ENCODE peak calls at places on chromosomes 5 and 9, in ten cellular contexts. One of them, this sample, is unnamed.

GRCh38 chr9:38700695-38701094 is 19.2 kb downstream of the FAM240B start:
- DNase-seq in stimulated activated CD4-positive, alpha-beta T cell treated with anti-CD3 and anti-CD28 coated beads, Interleukin-12 subunit alpha, Interleukin-12 subunit beta, amount 100 ng/mL, for 48 hours: no peak
- DNase-seq in amniotic epithelial cell: peak
- DNase-seq in cardiac muscle cell: no peak
- DNase-seq in naive B cell: no peak
- DNase-seq in mucosa of gallbladder: no peak
- DNase-seq in stimulated activated CD8-positive, alpha-beta memory T cell treated with anti-CD3 and anti-CD28 coated beads, Interleukin-7, amount 100 ng/mL, for 24 hours: no peak
- DNase-seq in H54: no peak
- DNase-seq in left ventricle myocardium inferior: no peak
- DNase-seq in AG08396: no peak
- DNase-seq in this sample: peak

GRCh38 chr9:91930475-91930874 is 19.6 kb downstream of the ROR2 start:
- DNase-seq in naive B cell: no peak
- DNase-seq in cardiac muscle cell: peak
- DNase-seq in stimulated activated CD4-positive, alpha-beta T cell treated with anti-CD3 and anti-CD28 coated beads, Interleukin-12 subunit alpha, Interleukin-12 subunit beta, amount 100 ng/mL, for 48 hours: no peak
- DNase-seq in amniotic epithelial cell: peak
- DNase-seq in H54: no peak
- DNase-seq in left ventricle myocardium inferior: no peak
- DNase-seq in stimulated activated CD8-positive, alpha-beta memory T cell treated with anti-CD3 and anti-CD28 coated beads, Interleukin-7, amount 100 ng/mL, for 24 hours: no peak
- DNase-seq in mucosa of gallbladder: no peak
- DNase-seq in AG08396: no peak
- DNase-seq in this sample: peak

GRCh38 chr5:20420991-20421595 is 433.1 kb upstream of the CDH18 start:
- DNase-seq in mucosa of gallbladder: no peak
- DNase-seq in amniotic epithelial cell: no peak
- DNase-seq in AG08396: no peak
- DNase-seq in stimulated activated CD4-positive, alpha-beta T cell treated with anti-CD3 and anti-CD28 coated beads, Interleukin-12 subunit alpha, Interleukin-12 subunit beta, amount 100 ng/mL, for 48 hours: no peak
- DNase-seq in cardiac muscle cell: peak
- DNase-seq in naive B cell: no peak
- DNase-seq in left ventricle myocardium inferior: no peak
- DNase-seq in stimulated activated CD8-positive, alpha-beta memory T cell treated with anti-CD3 and anti-CD28 coated beads, Interleukin-7, amount 100 ng/mL, for 24 hours: no peak
- DNase-seq in H54: no peak
- DNase-seq in this sample: no peak

GRCh38 chr5:94698189-94698588 is 79.7 kb downstream of the SLF1 start:
- DNase-seq in AG08396: no peak
- DNase-seq in amniotic epithelial cell: no peak
- DNase-seq in H54: no peak
- DNase-seq in stimulated activated CD4-positive, alpha-beta T cell treated with anti-CD3 and anti-CD28 coated beads, Interleukin-12 subunit alpha, Interleukin-12 subunit beta, amount 100 ng/mL, for 48 hours: no peak
- DNase-seq in left ventricle myocardium inferior: no peak
- DNase-seq in mucosa of gallbladder: no peak
- DNase-seq in stimulated activated CD8-positive, alpha-beta memory T cell treated with anti-CD3 and anti-CD28 coated beads, Interleukin-7, amount 100 ng/mL, for 24 hours: no peak
- DNase-seq in naive B cell: no peak
- DNase-seq in cardiac muscle cell: no peak
- DNase-seq in this sample: no peak

GRCh38 chr9:114824130-114824529 is 18.3 kb upstream of the TNFSF15 start:
- DNase-seq in H54: no peak
- DNase-seq in stimulated activated CD8-positive, alpha-beta memory T cell treated with anti-CD3 and anti-CD28 coated beads, Interleukin-7, amount 100 ng/mL, for 24 hours: no peak
- DNase-seq in naive B cell: no peak
- DNase-seq in amniotic epithelial cell: peak
- DNase-seq in left ventricle myocardium inferior: no peak
- DNase-seq in cardiac muscle cell: no peak
- DNase-seq in AG08396: peak
- DNase-seq in stimulated activated CD4-positive, alpha-beta T cell treated with anti-CD3 and anti-CD28 coated beads, Interleukin-12 subunit alpha, Interleukin-12 subunit beta, amount 100 ng/mL, for 48 hours: no peak
- DNase-seq in mucosa of gallbladder: no peak
- DNase-seq in this sample: peak

GRCh38 chr5:151676719-151677118 is 10.0 kb downstream of the SPARC start:
- DNase-seq in naive B cell: no peak
- DNase-seq in mucosa of gallbladder: no peak
- DNase-seq in stimulated activated CD4-positive, alpha-beta T cell treated with anti-CD3 and anti-CD28 coated beads, Interleukin-12 subunit alpha, Interleukin-12 subunit beta, amount 100 ng/mL, for 48 hours: no peak
- DNase-seq in AG08396: no peak
- DNase-seq in stimulated activated CD8-positive, alpha-beta memory T cell treated with anti-CD3 and anti-CD28 coated beads, Interleukin-7, amount 100 ng/mL, for 24 hours: no peak
- DNase-seq in amniotic epithelial cell: no peak
- DNase-seq in cardiac muscle cell: no peak
- DNase-seq in left ventricle myocardium inferior: no peak
- DNase-seq in H54: no peak
- DNase-seq in this sample: peak

GRCh38 chr5:163437011-163437308 is 435 bp upstream of the CCNG1 start:
- DNase-seq in left ventricle myocardium inferior: no peak
- DNase-seq in stimulated activated CD8-positive, alpha-beta memory T cell treated with anti-CD3 and anti-CD28 coated beads, Interleukin-7, amount 100 ng/mL, for 24 hours: no peak
- DNase-seq in amniotic epithelial cell: no peak
- DNase-seq in stimulated activated CD4-positive, alpha-beta T cell treated with anti-CD3 and anti-CD28 coated beads, Interleukin-12 subunit alpha, Interleukin-12 subunit beta, amount 100 ng/mL, for 48 hours: no peak
- DNase-seq in H54: no peak
- DNase-seq in cardiac muscle cell: no peak
- DNase-seq in AG08396: no peak
- DNase-seq in mucosa of gallbladder: no peak
- DNase-seq in naive B cell: no peak
- DNase-seq in this sample: no peak

GRCh38 chr5:8912106-8912505 is 633.8 kb downstream of the SEMA5A start:
- DNase-seq in mucosa of gallbladder: no peak
- DNase-seq in amniotic epithelial cell: peak
- DNase-seq in left ventricle myocardium inferior: no peak
- DNase-seq in stimulated activated CD4-positive, alpha-beta T cell treated with anti-CD3 and anti-CD28 coated beads, Interleukin-12 subunit alpha, Interleukin-12 subunit beta, amount 100 ng/mL, for 48 hours: no peak
- DNase-seq in AG08396: no peak
- DNase-seq in H54: no peak
- DNase-seq in naive B cell: no peak
- DNase-seq in stimulated activated CD8-positive, alpha-beta memory T cell treated with anti-CD3 and anti-CD28 coated beads, Interleukin-7, amount 100 ng/mL, for 24 hours: no peak
- DNase-seq in cardiac muscle cell: no peak
- DNase-seq in this sample: no peak

GRCh38 chr9:16217933-16218830 is 652.3 kb downstream of the BNC2 start:
- DNase-seq in stimulated activated CD8-positive, alpha-beta memory T cell treated with anti-CD3 and anti-CD28 coated beads, Interleukin-7, amount 100 ng/mL, for 24 hours: no peak
- DNase-seq in left ventricle myocardium inferior: no peak
- DNase-seq in naive B cell: no peak
- DNase-seq in cardiac muscle cell: no peak
- DNase-seq in AG08396: no peak
- DNase-seq in mucosa of gallbladder: no peak
- DNase-seq in H54: no peak
- DNase-seq in amniotic epithelial cell: peak
- DNase-seq in stimulated activated CD4-positive, alpha-beta T cell treated with anti-CD3 and anti-CD28 coated beads, Interleukin-12 subunit alpha, Interleukin-12 subunit beta, amount 100 ng/mL, for 48 hours: no peak
- DNase-seq in this sample: peak

GRCh38 chr5:169281625-169282024 is 19.3 kb downstream of the SLIT3 start:
- DNase-seq in stimulated activated CD8-positive, alpha-beta memory T cell treated with anti-CD3 and anti-CD28 coated beads, Interleukin-7, amount 100 ng/mL, for 24 hours: no peak
- DNase-seq in mucosa of gallbladder: no peak
- DNase-seq in amniotic epithelial cell: no peak
- DNase-seq in H54: no peak
- DNase-seq in left ventricle myocardium inferior: no peak
- DNase-seq in stimulated activated CD4-positive, alpha-beta T cell treated with anti-CD3 and anti-CD28 coated beads, Interleukin-12 subunit alpha, Interleukin-12 subunit beta, amount 100 ng/mL, for 48 hours: no peak
- DNase-seq in AG08396: no peak
- DNase-seq in naive B cell: no peak
- DNase-seq in cardiac muscle cell: no peak
- DNase-seq in this sample: no peak

GRCh38 chr9:1879501-1879900 is 135.6 kb upstream of the SMARCA2 start:
- DNase-seq in mucosa of gallbladder: no peak
- DNase-seq in stimulated activated CD8-positive, alpha-beta memory T cell treated with anti-CD3 and anti-CD28 coated beads, Interleukin-7, amount 100 ng/mL, for 24 hours: no peak
- DNase-seq in naive B cell: no peak
- DNase-seq in H54: no peak
- DNase-seq in cardiac muscle cell: no peak
- DNase-seq in AG08396: no peak
- DNase-seq in stimulated activated CD4-positive, alpha-beta T cell treated with anti-CD3 and anti-CD28 coated beads, Interleukin-12 subunit alpha, Interleukin-12 subunit beta, amount 100 ng/mL, for 48 hours: no peak
- DNase-seq in left ventricle myocardium inferior: no peak
- DNase-seq in amniotic epithelial cell: no peak
- DNase-seq in this sample: no peak

GRCh38 chr9:2093920-2094597 is 78.9 kb downstream of the SMARCA2 start:
- DNase-seq in AG08396: peak
- DNase-seq in naive B cell: no peak
- DNase-seq in mucosa of gallbladder: no peak
- DNase-seq in cardiac muscle cell: peak
- DNase-seq in stimulated activated CD4-positive, alpha-beta T cell treated with anti-CD3 and anti-CD28 coated beads, Interleukin-12 subunit alpha, Interleukin-12 subunit beta, amount 100 ng/mL, for 48 hours: no peak
- DNase-seq in H54: peak
- DNase-seq in stimulated activated CD8-positive, alpha-beta memory T cell treated with anti-CD3 and anti-CD28 coated beads, Interleukin-7, amount 100 ng/mL, for 24 hours: no peak
- DNase-seq in left ventricle myocardium inferior: no peak
- DNase-seq in amniotic epithelial cell: peak
- DNase-seq in this sample: no peak

GRCh38 chr9:124133752-124134151 is 122.2 kb downstream of the LHX2 start:
- DNase-seq in cardiac muscle cell: peak
- DNase-seq in stimulated activated CD4-positive, alpha-beta T cell treated with anti-CD3 and anti-CD28 coated beads, Interleukin-12 subunit alpha, Interleukin-12 subunit beta, amount 100 ng/mL, for 48 hours: no peak
- DNase-seq in stimulated activated CD8-positive, alpha-beta memory T cell treated with anti-CD3 and anti-CD28 coated beads, Interleukin-7, amount 100 ng/mL, for 24 hours: no peak
- DNase-seq in mucosa of gallbladder: peak
- DNase-seq in AG08396: no peak
- DNase-seq in left ventricle myocardium inferior: no peak
- DNase-seq in amniotic epithelial cell: no peak
- DNase-seq in naive B cell: peak
- DNase-seq in H54: no peak
- DNase-seq in this sample: peak

GRCh38 chr5:173423452-173424117 is 95.4 kb upstream of the STC2 start:
- DNase-seq in amniotic epithelial cell: no peak
- DNase-seq in H54: no peak
- DNase-seq in naive B cell: no peak
- DNase-seq in left ventricle myocardium inferior: no peak
- DNase-seq in AG08396: no peak
- DNase-seq in stimulated activated CD8-positive, alpha-beta memory T cell treated with anti-CD3 and anti-CD28 coated beads, Interleukin-7, amount 100 ng/mL, for 24 hours: no peak
- DNase-seq in mucosa of gallbladder: no peak
- DNase-seq in stimulated activated CD4-positive, alpha-beta T cell treated with anti-CD3 and anti-CD28 coated beads, Interleukin-12 subunit alpha, Interleukin-12 subunit beta, amount 100 ng/mL, for 48 hours: no peak
- DNase-seq in cardiac muscle cell: no peak
- DNase-seq in this sample: no peak

GRCh38 chr5:125450803-125451202 is 704.4 kb upstream of the ZNF608 start:
- DNase-seq in H54: no peak
- DNase-seq in mucosa of gallbladder: no peak
- DNase-seq in naive B cell: no peak
- DNase-seq in cardiac muscle cell: no peak
- DNase-seq in stimulated activated CD4-positive, alpha-beta T cell treated with anti-CD3 and anti-CD28 coated beads, Interleukin-12 subunit alpha, Interleukin-12 subunit beta, amount 100 ng/mL, for 48 hours: no peak
- DNase-seq in left ventricle myocardium inferior: no peak
- DNase-seq in stimulated activated CD8-positive, alpha-beta memory T cell treated with anti-CD3 and anti-CD28 coated beads, Interleukin-7, amount 100 ng/mL, for 24 hours: no peak
- DNase-seq in amniotic epithelial cell: peak
- DNase-seq in AG08396: peak
- DNase-seq in this sample: peak

GRCh38 chr9:88722753-88723152 is 187.8 kb downstream of the NXNL2 start:
- DNase-seq in stimulated activated CD4-positive, alpha-beta T cell treated with anti-CD3 and anti-CD28 coated beads, Interleukin-12 subunit alpha, Interleukin-12 subunit beta, amount 100 ng/mL, for 48 hours: no peak
- DNase-seq in H54: no peak
- DNase-seq in stimulated activated CD8-positive, alpha-beta memory T cell treated with anti-CD3 and anti-CD28 coated beads, Interleukin-7, amount 100 ng/mL, for 24 hours: no peak
- DNase-seq in naive B cell: peak
- DNase-seq in cardiac muscle cell: peak
- DNase-seq in AG08396: no peak
- DNase-seq in mucosa of gallbladder: no peak
- DNase-seq in amniotic epithelial cell: peak
- DNase-seq in left ventricle myocardium inferior: no peak
- DNase-seq in this sample: no peak

GRCh38 chr9:107819772-107820171 is 330.2 kb upstream of the KLF4 start:
- DNase-seq in stimulated activated CD8-positive, alpha-beta memory T cell treated with anti-CD3 and anti-CD28 coated beads, Interleukin-7, amount 100 ng/mL, for 24 hours: no peak
- DNase-seq in naive B cell: no peak
- DNase-seq in left ventricle myocardium inferior: no peak
- DNase-seq in AG08396: no peak
- DNase-seq in stimulated activated CD4-positive, alpha-beta T cell treated with anti-CD3 and anti-CD28 coated beads, Interleukin-12 subunit alpha, Interleukin-12 subunit beta, amount 100 ng/mL, for 48 hours: no peak
- DNase-seq in amniotic epithelial cell: no peak
- DNase-seq in H54: no peak
- DNase-seq in mucosa of gallbladder: peak
- DNase-seq in cardiac muscle cell: peak
- DNase-seq in this sample: no peak

GRCh38 chr5:31886206-31886605 is 247.3 kb downstream of the PDZD2 start:
- DNase-seq in stimulated activated CD8-positive, alpha-beta memory T cell treated with anti-CD3 and anti-CD28 coated beads, Interleukin-7, amount 100 ng/mL, for 24 hours: no peak
- DNase-seq in mucosa of gallbladder: no peak
- DNase-seq in naive B cell: no peak
- DNase-seq in AG08396: no peak
- DNase-seq in stimulated activated CD4-positive, alpha-beta T cell treated with anti-CD3 and anti-CD28 coated beads, Interleukin-12 subunit alpha, Interleukin-12 subunit beta, amount 100 ng/mL, for 48 hours: no peak
- DNase-seq in left ventricle myocardium inferior: no peak
- DNase-seq in H54: no peak
- DNase-seq in amniotic epithelial cell: no peak
- DNase-seq in cardiac muscle cell: no peak
- DNase-seq in this sample: no peak

GRCh38 chr5:10333154-10334006 is 20.1 kb upstream of the MARCHF6 start:
- DNase-seq in naive B cell: peak
- DNase-seq in stimulated activated CD4-positive, alpha-beta T cell treated with anti-CD3 and anti-CD28 coated beads, Interleukin-12 subunit alpha, Interleukin-12 subunit beta, amount 100 ng/mL, for 48 hours: no peak
- DNase-seq in AG08396: peak
- DNase-seq in cardiac muscle cell: peak
- DNase-seq in amniotic epithelial cell: peak
- DNase-seq in H54: no peak
- DNase-seq in mucosa of gallbladder: no peak
- DNase-seq in left ventricle myocardium inferior: peak
- DNase-seq in stimulated activated CD8-positive, alpha-beta memory T cell treated with anti-CD3 and anti-CD28 coated beads, Interleukin-7, amount 100 ng/mL, for 24 hours: no peak
- DNase-seq in this sample: peak

GRCh38 chr9:35903049-35903448 is 3.0 kb upstream of the HRCT1 start:
- DNase-seq in stimulated activated CD4-positive, alpha-beta T cell treated with anti-CD3 and anti-CD28 coated beads, Interleukin-12 subunit alpha, Interleukin-12 subunit beta, amount 100 ng/mL, for 48 hours: no peak
- DNase-seq in H54: no peak
- DNase-seq in amniotic epithelial cell: peak
- DNase-seq in AG08396: peak
- DNase-seq in mucosa of gallbladder: no peak
- DNase-seq in stimulated activated CD8-positive, alpha-beta memory T cell treated with anti-CD3 and anti-CD28 coated beads, Interleukin-7, amount 100 ng/mL, for 24 hours: no peak
- DNase-seq in left ventricle myocardium inferior: no peak
- DNase-seq in cardiac muscle cell: peak
- DNase-seq in naive B cell: peak
- DNase-seq in this sample: peak

GRCh38 chr9:2285411-2285810 is 270.3 kb downstream of the SMARCA2 start:
- DNase-seq in amniotic epithelial cell: no peak
- DNase-seq in left ventricle myocardium inferior: no peak
- DNase-seq in stimulated activated CD4-positive, alpha-beta T cell treated with anti-CD3 and anti-CD28 coated beads, Interleukin-12 subunit alpha, Interleukin-12 subunit beta, amount 100 ng/mL, for 48 hours: no peak
- DNase-seq in cardiac muscle cell: no peak
- DNase-seq in mucosa of gallbladder: no peak
- DNase-seq in stimulated activated CD8-positive, alpha-beta memory T cell treated with anti-CD3 and anti-CD28 coated beads, Interleukin-7, amount 100 ng/mL, for 24 hours: no peak
- DNase-seq in AG08396: no peak
- DNase-seq in naive B cell: no peak
- DNase-seq in H54: no peak
- DNase-seq in this sample: no peak

GRCh38 chr5:72378636-72379289 is 58.6 kb downstream of the PTCD2 start:
- DNase-seq in cardiac muscle cell: no peak
- DNase-seq in stimulated activated CD4-positive, alpha-beta T cell treated with anti-CD3 and anti-CD28 coated beads, Interleukin-12 subunit alpha, Interleukin-12 subunit beta, amount 100 ng/mL, for 48 hours: no peak
- DNase-seq in stimulated activated CD8-positive, alpha-beta memory T cell treated with anti-CD3 and anti-CD28 coated beads, Interleukin-7, amount 100 ng/mL, for 24 hours: no peak
- DNase-seq in AG08396: peak
- DNase-seq in left ventricle myocardium inferior: no peak
- DNase-seq in amniotic epithelial cell: peak
- DNase-seq in naive B cell: no peak
- DNase-seq in mucosa of gallbladder: no peak
- DNase-seq in H54: peak
- DNase-seq in this sample: peak

GRCh38 chr9:34986541-34987047 is 3.0 kb upstream of the DNAJB5 start:
- DNase-seq in left ventricle myocardium inferior: peak
- DNase-seq in stimulated activated CD4-positive, alpha-beta T cell treated with anti-CD3 and anti-CD28 coated beads, Interleukin-12 subunit alpha, Interleukin-12 subunit beta, amount 100 ng/mL, for 48 hours: no peak
- DNase-seq in mucosa of gallbladder: no peak
- DNase-seq in AG08396: no peak
- DNase-seq in amniotic epithelial cell: no peak
- DNase-seq in cardiac muscle cell: no peak
- DNase-seq in H54: no peak
- DNase-seq in stimulated activated CD8-positive, alpha-beta memory T cell treated with anti-CD3 and anti-CD28 coated beads, Interleukin-7, amount 100 ng/mL, for 24 hours: no peak
- DNase-seq in naive B cell: peak
- DNase-seq in this sample: no peak

GRCh38 chr5:93705896-93706295 is 35.5 kb downstream of the POU5F2 start:
- DNase-seq in AG08396: no peak
- DNase-seq in amniotic epithelial cell: no peak
- DNase-seq in stimulated activated CD8-positive, alpha-beta memory T cell treated with anti-CD3 and anti-CD28 coated beads, Interleukin-7, amount 100 ng/mL, for 24 hours: no peak
- DNase-seq in naive B cell: no peak
- DNase-seq in left ventricle myocardium inferior: no peak
- DNase-seq in mucosa of gallbladder: no peak
- DNase-seq in cardiac muscle cell: no peak
- DNase-seq in H54: no peak
- DNase-seq in stimulated activated CD4-positive, alpha-beta T cell treated with anti-CD3 and anti-CD28 coated beads, Interleukin-12 subunit alpha, Interleukin-12 subunit beta, amount 100 ng/mL, for 48 hours: no peak
- DNase-seq in this sample: peak

GRCh38 chr9:26955921-26956886 is at the start of gene IFT74:
- DNase-seq in amniotic epithelial cell: peak
- DNase-seq in stimulated activated CD4-positive, alpha-beta T cell treated with anti-CD3 and anti-CD28 coated beads, Interleukin-12 subunit alpha, Interleukin-12 subunit beta, amount 100 ng/mL, for 48 hours: peak
- DNase-seq in mucosa of gallbladder: peak
- DNase-seq in cardiac muscle cell: peak
- DNase-seq in left ventricle myocardium inferior: peak
- DNase-seq in stimulated activated CD8-positive, alpha-beta memory T cell treated with anti-CD3 and anti-CD28 coated beads, Interleukin-7, amount 100 ng/mL, for 24 hours: peak
- DNase-seq in AG08396: peak
- DNase-seq in naive B cell: peak
- DNase-seq in H54: peak
- DNase-seq in this sample: peak

GRCh38 chr9:87599901-87600610 is 102.4 kb downstream of the DAPK1 start:
- DNase-seq in stimulated activated CD8-positive, alpha-beta memory T cell treated with anti-CD3 and anti-CD28 coated beads, Interleukin-7, amount 100 ng/mL, for 24 hours: no peak
- DNase-seq in mucosa of gallbladder: no peak
- DNase-seq in cardiac muscle cell: no peak
- DNase-seq in amniotic epithelial cell: peak
- DNase-seq in H54: peak
- DNase-seq in stimulated activated CD4-positive, alpha-beta T cell treated with anti-CD3 and anti-CD28 coated beads, Interleukin-12 subunit alpha, Interleukin-12 subunit beta, amount 100 ng/mL, for 48 hours: no peak
- DNase-seq in naive B cell: no peak
- DNase-seq in left ventricle myocardium inferior: no peak
- DNase-seq in AG08396: peak
- DNase-seq in this sample: peak

GRCh38 chr9:137204731-137205125 is 720 bp downstream of the TMEM203 start:
- DNase-seq in stimulated activated CD4-positive, alpha-beta T cell treated with anti-CD3 and anti-CD28 coated beads, Interleukin-12 subunit alpha, Interleukin-12 subunit beta, amount 100 ng/mL, for 48 hours: no peak
- DNase-seq in naive B cell: no peak
- DNase-seq in amniotic epithelial cell: no peak
- DNase-seq in left ventricle myocardium inferior: no peak
- DNase-seq in AG08396: no peak
- DNase-seq in stimulated activated CD8-positive, alpha-beta memory T cell treated with anti-CD3 and anti-CD28 coated beads, Interleukin-7, amount 100 ng/mL, for 24 hours: no peak
- DNase-seq in cardiac muscle cell: no peak
- DNase-seq in mucosa of gallbladder: no peak
- DNase-seq in H54: no peak
- DNase-seq in this sample: no peak

GRCh38 chr9:113131689-113132151 is 19.1 kb upstream of the SLC31A2 start:
- DNase-seq in mucosa of gallbladder: no peak
- DNase-seq in left ventricle myocardium inferior: no peak
- DNase-seq in stimulated activated CD4-positive, alpha-beta T cell treated with anti-CD3 and anti-CD28 coated beads, Interleukin-12 subunit alpha, Interleukin-12 subunit beta, amount 100 ng/mL, for 48 hours: no peak
- DNase-seq in H54: no peak
- DNase-seq in cardiac muscle cell: peak
- DNase-seq in naive B cell: no peak
- DNase-seq in amniotic epithelial cell: peak
- DNase-seq in AG08396: peak
- DNase-seq in stimulated activated CD8-positive, alpha-beta memory T cell treated with anti-CD3 and anti-CD28 coated beads, Interleukin-7, amount 100 ng/mL, for 24 hours: no peak
- DNase-seq in this sample: peak

This sample was measured in fibroblast of lung.